ENCODE peak calls at places on chromosome 19, in four cellular contexts. One of them, this sample, is unnamed.

GRCh38 chr19:7251502-7251901 is 42.7 kb downstream of the INSR start:
- DNase-seq in CD4-positive, CD25-positive, alpha-beta regulatory T cell: no peak
- DNase-seq in right lobe of liver: no peak
- DNase-seq in pancreas: no peak
- DNase-seq in this sample: no peak

GRCh38 chr19:3458595-3459284 is 21.6 kb downstream of the SMIM24 start:
- DNase-seq in CD4-positive, CD25-positive, alpha-beta regulatory T cell: no peak
- DNase-seq in right lobe of liver: no peak
- DNase-seq in pancreas: no peak
- DNase-seq in this sample: no peak

GRCh38 chr19:3098515-3099346 is 4.6 kb downstream of the GNA11 start:
- DNase-seq in CD4-positive, CD25-positive, alpha-beta regulatory T cell: peak; percentile 11
- DNase-seq in right lobe of liver: peak; percentile 78
- DNase-seq in pancreas: peak; percentile 51
- DNase-seq in this sample: no peak

GRCh38 chr19:19748249-19748938 is 15.5 kb upstream of the ZNF14 start:
- DNase-seq in CD4-positive, CD25-positive, alpha-beta regulatory T cell: no peak
- DNase-seq in right lobe of liver: no peak
- DNase-seq in pancreas: no peak
- DNase-seq in this sample: no peak

GRCh38 chr19:858868-859843 is at the start of gene CFD:
- DNase-seq in CD4-positive, CD25-positive, alpha-beta regulatory T cell: no peak
- DNase-seq in right lobe of liver: no peak
- DNase-seq in pancreas: no peak
- DNase-seq in this sample: no peak

GRCh38 chr19:56538254-56538760 is 441 bp upstream of the ZFP28 start:
- DNase-seq in CD4-positive, CD25-positive, alpha-beta regulatory T cell: peak; percentile 90
- DNase-seq in right lobe of liver: peak; percentile 86
- DNase-seq in pancreas: peak; percentile 92
- DNase-seq in this sample: no peak

GRCh38 chr19:39252458-39252857 is 3.8 kb upstream of the IFNL4 start:
- DNase-seq in CD4-positive, CD25-positive, alpha-beta regulatory T cell: no peak
- DNase-seq in right lobe of liver: no peak
- DNase-seq in pancreas: no peak
- DNase-seq in this sample: no peak

GRCh38 chr19:13888281-13888680 is 11.3 kb downstream of the NANOS3 start:
- DNase-seq in CD4-positive, CD25-positive, alpha-beta regulatory T cell: no peak
- DNase-seq in right lobe of liver: peak; percentile 74
- DNase-seq in pancreas: no peak
- DNase-seq in this sample: no peak

GRCh38 chr19:33811736-33812387 is 15.2 kb downstream of the KCTD15 start:
- DNase-seq in CD4-positive, CD25-positive, alpha-beta regulatory T cell: no peak
- DNase-seq in right lobe of liver: no peak
- DNase-seq in pancreas: no peak
- DNase-seq in this sample: no peak

GRCh38 chr19:38655148-38655824 is 7.8 kb downstream of the ACTN4 start:
- DNase-seq in CD4-positive, CD25-positive, alpha-beta regulatory T cell: no peak
- DNase-seq in right lobe of liver: no peak
- DNase-seq in pancreas: no peak
- DNase-seq in this sample: no peak

DNA sequence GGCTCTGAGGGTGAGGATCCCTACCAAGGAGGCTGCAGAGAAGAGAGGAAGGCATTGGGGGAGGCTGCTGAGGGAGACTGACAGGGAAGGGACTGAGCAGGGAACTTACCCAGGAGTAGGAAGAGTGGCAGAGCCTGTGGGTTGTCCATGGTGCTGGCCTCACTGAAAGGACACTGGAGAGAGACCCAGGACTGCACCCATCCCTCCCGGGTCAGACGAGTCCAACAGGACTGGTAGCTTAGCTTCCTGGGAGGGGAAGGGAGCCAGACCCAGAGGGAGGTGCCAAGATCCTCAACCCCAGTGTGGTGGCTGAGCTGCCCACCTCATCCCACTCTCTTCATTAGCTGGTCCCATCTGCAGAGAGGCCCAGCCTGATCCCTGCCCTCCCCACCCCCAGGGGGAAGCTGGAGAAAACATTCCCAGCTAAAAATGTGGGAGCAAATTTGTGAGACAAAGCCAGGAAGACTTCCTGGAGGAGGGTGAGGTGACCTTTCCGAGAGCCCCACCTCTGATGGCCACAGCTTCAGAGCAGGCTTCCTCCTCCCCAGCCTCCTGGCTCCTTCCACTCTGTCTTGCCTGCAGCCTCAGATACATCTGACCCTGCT is at the start of gene VSIG10L:
- DNase-seq in CD4-positive, CD25-positive, alpha-beta regulatory T cell: no peak
- DNase-seq in right lobe of liver: no peak
- DNase-seq in pancreas: no peak
- DNase-seq in this sample: peak; percentile 55
- H3K27ac ChIP-seq in CD4-positive, CD25-positive, alpha-beta regulatory T cell: no peak within 1 kb of the TSS
- H3K27ac ChIP-seq in right lobe of liver: no peak within 1 kb of the TSS
- H3K27ac ChIP-seq in pancreas: no peak within 1 kb of the TSS
- H3K27ac ChIP-seq in this sample: no peak within 1 kb of the TSS

GRCh38 chr19:31148671-31149070 is 200.6 kb downstream of the TSHZ3 start:
- DNase-seq in CD4-positive, CD25-positive, alpha-beta regulatory T cell: no peak
- DNase-seq in right lobe of liver: no peak
- DNase-seq in pancreas: no peak
- DNase-seq in this sample: no peak
- H3K27ac ChIP-seq in CD4-positive, CD25-positive, alpha-beta regulatory T cell: no peak overlapping the region
- H3K27ac ChIP-seq in right lobe of liver: no peak overlapping the region
- H3K27ac ChIP-seq in pancreas: no peak overlapping the region
- H3K27ac ChIP-seq in this sample: no peak overlapping the region

GRCh38 chr19:42200116-42200740 is 17.2 kb downstream of the DEDD2 start:
- DNase-seq in CD4-positive, CD25-positive, alpha-beta regulatory T cell: no peak
- DNase-seq in right lobe of liver: no peak
- DNase-seq in pancreas: no peak
- DNase-seq in this sample: no peak

GRCh38 chr19:42199440-42200115 is 17.9 kb downstream of the DEDD2 start:
- DNase-seq in CD4-positive, CD25-positive, alpha-beta regulatory T cell: peak; percentile 62
- DNase-seq in right lobe of liver: peak; percentile 69
- DNase-seq in pancreas: no peak
- DNase-seq in this sample: peak; percentile 55

GRCh38 chr19:42197375-42197817 is 20.1 kb downstream of the DEDD2 start:
- DNase-seq in CD4-positive, CD25-positive, alpha-beta regulatory T cell: no peak
- DNase-seq in right lobe of liver: no peak
- DNase-seq in pancreas: no peak
- DNase-seq in this sample: no peak

GRCh38 chr19:42196011-42197001 is 21.2 kb downstream of the DEDD2 start:
- DNase-seq in CD4-positive, CD25-positive, alpha-beta regulatory T cell: no peak
- DNase-seq in right lobe of liver: no peak
- DNase-seq in pancreas: no peak
- DNase-seq in this sample: no peak

GRCh38 chr19:42198676-42199439 is 18.6 kb downstream of the DEDD2 start:
- DNase-seq in CD4-positive, CD25-positive, alpha-beta regulatory T cell: peak; percentile 88
- DNase-seq in right lobe of liver: no peak
- DNase-seq in pancreas: no peak
- DNase-seq in this sample: no peak
- H3K27ac ChIP-seq in CD4-positive, CD25-positive, alpha-beta regulatory T cell: peak overlapping the region; percentile 95
- H3K27ac ChIP-seq in right lobe of liver: no peak overlapping the region
- H3K27ac ChIP-seq in pancreas: no peak overlapping the region
- H3K27ac ChIP-seq in this sample: no peak overlapping the region

GRCh38 chr19:17376935-17377600 is at the start of gene PLVAP:
- DNase-seq in CD4-positive, CD25-positive, alpha-beta regulatory T cell: no peak
- DNase-seq in right lobe of liver: peak; percentile 52
- DNase-seq in pancreas: no peak
- DNase-seq in this sample: no peak
- H3K27ac ChIP-seq in CD4-positive, CD25-positive, alpha-beta regulatory T cell: no peak within 1 kb of the TSS
- H3K27ac ChIP-seq in right lobe of liver: no peak within 1 kb of the TSS
- H3K27ac ChIP-seq in pancreas: no peak within 1 kb of the TSS
- H3K27ac ChIP-seq in this sample: no peak within 1 kb of the TSS

GRCh38 chr19:18289471-18290066 is 8.1 kb upstream of the JUND start:
- DNase-seq in CD4-positive, CD25-positive, alpha-beta regulatory T cell: no peak
- DNase-seq in right lobe of liver: no peak
- DNase-seq in pancreas: no peak
- DNase-seq in this sample: no peak
- H3K27ac ChIP-seq in CD4-positive, CD25-positive, alpha-beta regulatory T cell: peak overlapping the region; percentile 99
- H3K27ac ChIP-seq in right lobe of liver: no peak overlapping the region
- H3K27ac ChIP-seq in pancreas: no peak overlapping the region
- H3K27ac ChIP-seq in this sample: no peak overlapping the region

This sample was measured in Karpas-422.